ENCODE peak calls at places on chromosomes 6 and 20, in four cellular contexts. Q is neural progenitor cell, K is esophagus squamous epithelium, U is fibroblast of lung. V is an unnamed sample. For H3K36me3 and H3K4me1, the result is how much of the 10 kb centered on the place peaks cover.

GRCh38 chr20:63085087-63085861 is 78.5 kb upstream of the BHLHE23 start:
- DNase-seq in Q (no peak), K (no peak), U (no peak), V (peak)

GRCh38 chr6:148888853-148889252 is 142.0 kb downstream of the UST start:
- DNase-seq in Q (no peak), K (no peak), U (peak), V (no peak)

GRCh38 chr6:141548969-141549368 is 583.8 kb upstream of the GJE1 start:
- DNase-seq in Q (no peak), K (no peak), U (peak), V (no peak)

GRCh38 chr20:57392512-57393271 is 1.5 kb downstream of the RBM38 start:
- DNase-seq in Q (no peak), K (no peak), U (no peak), V (peak)

GRCh38 chr20:53865905-53866786 is 204.2 kb downstream of the BCAS1 start:
- DNase-seq in Q (peak), K (no peak), U (peak), V (no peak)

GRCh38 chr6:158830736-158831135 is 11.6 kb upstream of the EZR start:
- DNase-seq in Q (no peak), K (no peak), U (no peak), V (no peak)

GRCh38 chr6:12578097-12578496 is 138.5 kb upstream of the PHACTR1 start:
- DNase-seq in Q (no peak), K (no peak), U (no peak), V (no peak)

GRCh38 chr20:63422653-63423052 is 49.8 kb downstream of the KCNQ2 start:
- DNase-seq in Q (no peak), K (no peak), U (no peak), V (no peak)

GRCh38 chr6:72966628-72967280 is 258.5 kb downstream of the KHDC1L start:
- DNase-seq in Q (no peak), K (no peak), U (no peak), V (no peak)

GRCh38 chr6:120096861-120097260 is 747.3 kb upstream of the MAN1A1 start:
- DNase-seq in Q (no peak), K (no peak), U (no peak), V (no peak)

GRCh38 chr6:72031471-72031870 is 145.1 kb downstream of the RIMS1 start:
- DNase-seq in Q (no peak), K (no peak), U (peak), V (no peak)

GRCh38 chr6:22470454-22471368 is 98.7 kb upstream of the HDGFL1 start:
- DNase-seq in Q (peak), K (no peak), U (peak), V (no peak)

GRCh38 chr6:88840806-88841539 is 122.4 kb downstream of the RNGTT start:
- DNase-seq in Q (no peak), K (no peak), U (peak), V (no peak)

GRCh38 chr6:118873239-118873638 is 20.7 kb upstream of the ASF1A start:
- DNase-seq in Q (no peak), K (no peak), U (no peak), V (no peak)

GRCh38 chr20:50562262-50562701 is 52.1 kb downstream of the PTPN1 start:
- DNase-seq in Q (no peak), K (no peak), U (no peak), V (peak)

GRCh38 chr20:46139243-46139889 is 21.3 kb downstream of the CD40 start:
- DNase-seq in Q (peak), K (no peak), U (no peak), V (no peak)
- TF ChIP-seq CTCF in Q (peak), K (peak), U (no peak), V (no peak)

GRCh38 chr20:44620030-44620429 is 31.5 kb downstream of the ADA start:
- DNase-seq in Q (no peak), K (no peak), U (no peak), V (no peak)

GRCh38 chr20:44616604-44616964 is 34.2 kb downstream of the PKIG start:
- DNase-seq in Q (peak), K (no peak), U (no peak), V (peak)

GRCh38 chr20:44619294-44619693 is 32.2 kb downstream of the ADA start:
- DNase-seq in Q (no peak), K (no peak), U (no peak), V (no peak)

GRCh38 chr20:44615876-44616603 is 33.7 kb downstream of the PKIG start:
- DNase-seq in Q (no peak), K (no peak), U (no peak), V (peak)

DNA sequence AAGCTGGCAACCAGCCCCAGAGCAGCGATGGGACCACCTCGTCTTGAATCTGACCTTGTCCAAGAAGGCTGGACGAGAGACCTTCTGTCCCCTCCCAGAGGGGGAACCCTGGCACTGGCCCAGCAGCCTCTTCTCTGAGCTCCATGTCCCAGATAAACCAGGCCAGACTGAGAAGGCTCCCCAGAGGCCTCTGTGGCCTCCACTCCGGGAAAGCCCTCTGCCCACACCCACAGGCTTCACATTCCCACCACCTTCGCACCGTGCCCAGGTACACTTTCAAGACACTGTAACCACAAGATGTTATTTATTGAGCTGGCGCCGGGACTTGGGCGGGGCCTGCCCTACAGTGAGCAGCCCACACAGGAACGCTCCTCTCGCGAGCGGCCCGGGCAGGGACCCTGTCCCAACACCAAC is 33.2 kb downstream of the ADA start:
- DNase-seq in Q (no peak), K (no peak), U (no peak), V (no peak)
- H3K36me3 ChIP-seq in Q (under half), K (under half), U (under half), V (half or more)

DNA sequence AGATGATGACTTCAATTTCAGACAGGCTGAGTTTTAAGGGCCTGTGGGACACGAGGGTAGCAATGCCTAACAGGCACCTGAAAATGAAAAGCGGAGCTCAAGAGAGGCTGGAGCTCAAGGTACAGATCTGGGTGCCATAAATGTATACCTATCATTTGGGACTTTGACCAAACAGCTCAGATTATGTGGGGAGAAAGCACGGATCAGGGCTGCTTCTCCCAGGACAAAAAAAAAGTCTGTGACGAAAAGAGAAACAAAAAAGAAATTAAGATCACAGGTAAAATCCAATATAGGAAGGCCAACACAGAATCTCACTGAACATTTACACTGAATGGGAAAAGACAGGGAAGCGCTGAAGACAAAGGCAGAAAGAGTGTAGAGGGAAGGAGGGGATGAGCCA is 1.9 kb downstream of the PRELID3B start:
- DNase-seq in Q (no peak), K (no peak), U (no peak), V (no peak)
- H3K4me1 ChIP-seq in Q (under half), K (under half), U (under half), V (under half)

GRCh38 chr20:55415567-55416142 is 589.7 kb downstream of the CBLN4 start:
- DNase-seq in Q (peak), K (no peak), U (peak), V (no peak)
- TF ChIP-seq CTCF in Q (peak), K (peak), U (no peak), V (no peak)

DNA sequence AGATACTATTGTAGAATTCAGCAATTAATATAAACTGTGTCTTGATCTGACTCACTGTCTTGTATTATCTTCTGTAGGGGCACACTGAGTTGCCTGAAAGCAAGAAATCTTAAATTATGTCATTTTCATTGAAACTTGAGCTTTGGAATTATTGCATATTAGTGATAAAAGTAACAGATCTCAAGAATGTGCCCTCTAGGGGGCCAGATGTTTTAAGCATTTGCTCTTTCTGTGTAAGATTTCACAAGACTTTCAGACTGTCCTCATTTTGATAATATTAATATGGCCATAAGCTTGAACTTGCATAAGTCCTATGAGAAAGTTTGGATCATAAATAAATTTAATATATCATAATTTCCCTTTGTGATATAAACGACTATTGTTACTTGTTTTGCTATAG is 55.5 kb upstream of the MYO6 start:
- DNase-seq in Q (no peak), K (no peak), U (peak), V (no peak)
- H3K36me3 ChIP-seq in Q (under half), K (under half), U (under half), V (half or more)

GRCh38 chr6:142934599-142934998 is 10.4 kb downstream of the HIVEP2 start:
- DNase-seq in Q (no peak), K (no peak), U (no peak), V (no peak)

GRCh38 chr6:142938510-142938909 is 6.5 kb downstream of the HIVEP2 start:
- DNase-seq in Q (no peak), K (no peak), U (no peak), V (no peak)

GRCh38 chr6:142933701-142934100 is 11.3 kb downstream of the HIVEP2 start:
- DNase-seq in Q (no peak), K (no peak), U (no peak), V (no peak)

GRCh38 chr6:142934190-142934589 is 10.8 kb downstream of the HIVEP2 start:
- DNase-seq in Q (no peak), K (no peak), U (no peak), V (no peak)

DNA sequence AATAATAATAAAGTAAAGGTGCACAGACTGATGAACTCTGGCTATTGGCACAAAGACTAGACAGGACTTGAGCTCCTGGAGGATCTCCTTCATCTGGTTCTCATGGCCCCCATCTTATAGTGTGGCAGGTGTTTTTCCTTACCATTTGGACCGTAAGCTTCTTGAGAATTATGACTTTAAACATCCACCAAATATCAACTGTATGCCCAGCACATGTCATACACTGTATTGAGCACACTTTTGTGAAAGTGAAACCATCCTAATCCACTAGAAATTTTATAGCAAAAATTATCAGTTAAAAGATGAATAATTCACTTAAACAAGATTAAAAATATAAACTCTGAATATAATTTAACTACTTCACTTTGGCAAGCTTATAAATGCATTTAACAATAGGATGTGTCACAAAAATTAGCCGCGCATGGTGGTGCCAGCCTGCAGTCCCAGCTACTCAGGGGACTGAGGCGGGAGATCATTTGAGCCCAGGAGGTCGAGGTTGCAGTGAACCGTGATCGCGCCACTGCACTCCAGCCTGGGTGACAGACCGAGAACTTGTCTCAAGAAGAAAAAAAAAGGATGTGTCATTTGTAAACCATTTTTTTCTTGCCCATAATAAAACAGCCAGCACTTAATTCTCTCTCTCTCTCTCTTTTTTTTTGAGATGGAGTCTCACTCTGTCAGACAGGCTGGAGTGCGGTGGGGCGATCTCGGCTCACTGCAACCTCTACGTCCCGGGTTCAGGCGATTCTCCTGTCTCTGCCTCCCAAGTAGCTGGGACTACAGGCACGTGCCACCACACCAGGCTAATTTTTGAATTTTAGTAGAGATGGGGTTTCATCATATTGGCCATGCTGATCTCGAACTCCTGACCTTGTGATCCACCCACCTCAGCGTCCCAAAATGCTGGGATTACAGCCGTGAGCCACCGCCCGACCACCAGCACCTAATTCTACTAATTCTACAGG is 9.1 kb downstream of the HIVEP2 start:
- DNase-seq in Q (no peak), K (no peak), U (no peak), V (no peak)
- H3K4me1 ChIP-seq in Q (under half), K (under half), U (under half), V (half or more)

DNA sequence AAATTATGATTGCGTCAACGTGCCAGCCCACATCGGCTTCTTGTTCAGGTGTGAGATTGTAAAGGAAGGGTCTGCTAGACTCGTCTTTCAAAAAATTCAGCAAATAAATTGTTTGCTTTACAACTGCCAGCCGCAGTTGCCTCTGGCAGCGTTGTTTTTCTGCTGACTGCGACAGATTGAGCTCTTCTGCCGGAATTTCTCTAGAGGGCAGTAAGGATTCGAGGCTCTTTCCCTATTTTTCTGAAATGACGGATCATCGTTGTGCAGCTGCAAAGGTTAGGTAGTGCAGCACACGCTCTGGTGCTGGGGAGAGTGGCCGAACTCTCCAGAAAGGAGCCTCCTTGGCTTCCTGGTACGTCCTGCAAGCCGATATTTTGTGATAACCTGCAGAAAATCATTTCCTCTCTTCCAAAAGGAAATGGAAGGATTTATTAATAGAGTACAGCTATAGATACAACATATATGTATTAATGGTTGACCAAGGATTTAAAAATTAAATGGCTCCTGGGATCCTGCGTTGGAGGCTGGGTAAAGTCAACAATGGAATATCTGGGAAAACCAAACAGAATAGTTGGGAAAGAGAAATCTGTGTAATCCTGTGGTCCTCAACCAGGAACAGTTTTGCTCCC is 121.9 kb upstream of the ZFP64 start:
- DNase-seq in Q (peak), K (no peak), U (peak), V (no peak)
- TF ChIP-seq CTCF in Q (peak), K (peak), U (peak), V (peak)

DNA sequence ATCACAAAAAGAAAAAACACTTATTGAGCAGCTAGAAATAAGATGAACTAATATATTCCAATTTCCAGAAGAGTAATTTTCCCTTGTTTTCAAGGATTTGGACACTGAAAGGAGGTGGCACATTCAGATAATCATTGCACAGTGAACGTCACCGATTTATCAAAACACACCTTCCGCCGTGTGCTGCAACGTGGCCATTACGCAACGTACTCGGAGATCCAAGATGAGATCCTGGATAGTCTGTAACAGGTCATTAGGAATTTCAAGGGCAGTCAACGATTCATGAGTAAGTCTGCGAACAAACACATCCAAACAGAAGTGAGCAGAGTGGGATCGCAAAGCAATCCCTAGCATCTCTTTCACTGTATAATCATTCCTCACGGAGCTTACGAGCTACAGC is 93.0 kb downstream of the HUS1B start:
- DNase-seq in Q (no peak), K (no peak), U (no peak), V (no peak)
- H3K36me3 ChIP-seq in Q (under half), K (under half), U (under half), V (under half)

V was measured in psoas muscle.